ENCODE peak calls at places on chromosomes 16 and 17, in five cellular contexts. One of them, this sample, is unnamed.
A peak's percentile ranks its signal among the peaks of the same experiment; 100 is the strongest.

GRCh38 chr17:35404360-35404759 is 27.9 kb downstream of the SLFN12 start:
- DNase-seq in AG10803: no peak
- DNase-seq in stomach: no peak
- DNase-seq in IMR-90: peak; percentile 5
- DNase-seq in coronary artery: no peak
- DNase-seq in this sample: peak; percentile 24

GRCh38 chr16:66240996-66241395 is 125.5 kb upstream of the CDH5 start:
- DNase-seq in IMR-90: no peak
- DNase-seq in stomach: no peak
- DNase-seq in coronary artery: no peak
- DNase-seq in AG10803: peak; percentile 25
- DNase-seq in this sample: no peak

GRCh38 chr17:10295728-10296343 is 77.0 kb downstream of the MYH13 start:
- DNase-seq in IMR-90: peak; percentile 33
- DNase-seq in AG10803: peak; percentile 72
- DNase-seq in stomach: no peak
- DNase-seq in coronary artery: no peak
- DNase-seq in this sample: peak; percentile 83

GRCh38 chr17:21081967-21082366 is 39.2 kb upstream of the USP22 start:
- DNase-seq in AG10803: no peak
- DNase-seq in coronary artery: no peak
- DNase-seq in stomach: no peak
- DNase-seq in IMR-90: no peak
- DNase-seq in this sample: no peak

GRCh38 chr16:62709856-62710255 is 673.6 kb upstream of the CDH8 start:
- DNase-seq in AG10803: no peak
- DNase-seq in IMR-90: no peak
- DNase-seq in stomach: no peak
- DNase-seq in coronary artery: no peak
- DNase-seq in this sample: no peak

GRCh38 chr17:9226794-9227135 is 205.5 kb downstream of the NTN1 start:
- DNase-seq in IMR-90: no peak
- DNase-seq in coronary artery: no peak
- DNase-seq in AG10803: no peak
- DNase-seq in stomach: no peak
- DNase-seq in this sample: no peak

GRCh38 chr16:80836846-80837245 is 32.4 kb upstream of the CDYL2 start:
- DNase-seq in stomach: no peak
- DNase-seq in coronary artery: no peak
- DNase-seq in IMR-90: no peak
- DNase-seq in AG10803: no peak
- DNase-seq in this sample: no peak

GRCh38 chr17:13885953-13886889 is 183.1 kb upstream of the COX10 start:
- DNase-seq in stomach: no peak
- DNase-seq in coronary artery: no peak
- DNase-seq in AG10803: no peak
- DNase-seq in IMR-90: peak; percentile 69
- DNase-seq in this sample: no peak

GRCh38 chr16:88804173-88804551 is 573 bp downstream of the CDT1 start:
- DNase-seq in stomach: no peak
- DNase-seq in IMR-90: no peak
- DNase-seq in coronary artery: no peak
- DNase-seq in AG10803: no peak
- DNase-seq in this sample: no peak

GRCh38 chr17:4534928-4535666 is 20.1 kb downstream of the MYBBP1A start:
- DNase-seq in coronary artery: no peak
- DNase-seq in IMR-90: no peak
- DNase-seq in stomach: no peak
- DNase-seq in AG10803: no peak
- DNase-seq in this sample: no peak

GRCh38 chr17:15432807-15433547 is 34.4 kb downstream of the CDRT4 start:
- DNase-seq in AG10803: peak; percentile 85
- DNase-seq in IMR-90: peak; percentile 93
- DNase-seq in coronary artery: no peak
- DNase-seq in stomach: no peak
- DNase-seq in this sample: peak; percentile 81

GRCh38 chr16:84545114-84545737 is 40.8 kb upstream of the MEAK7 start:
- DNase-seq in coronary artery: no peak
- DNase-seq in stomach: no peak
- DNase-seq in AG10803: no peak
- DNase-seq in IMR-90: no peak
- DNase-seq in this sample: no peak

GRCh38 chr17:57862990-57863667 is 13.3 kb upstream of the MRPS23 start:
- DNase-seq in AG10803: no peak
- DNase-seq in IMR-90: no peak
- DNase-seq in coronary artery: no peak
- DNase-seq in stomach: no peak
- DNase-seq in this sample: no peak

GRCh38 chr17:50919321-50920040 is 53.3 kb upstream of the TOB1 start:
- DNase-seq in stomach: peak; percentile 96
- DNase-seq in IMR-90: peak; percentile 82
- DNase-seq in AG10803: peak; percentile 84
- DNase-seq in coronary artery: peak; percentile 95
- DNase-seq in this sample: peak; percentile 84

GRCh38 chr17:57927048-57927723 is 28.0 kb downstream of the CUEDC1 start:
- DNase-seq in stomach: peak; percentile 53
- DNase-seq in AG10803: peak; percentile 74
- DNase-seq in coronary artery: no peak
- DNase-seq in IMR-90: peak; percentile 82
- DNase-seq in this sample: peak; percentile 65

DNA sequence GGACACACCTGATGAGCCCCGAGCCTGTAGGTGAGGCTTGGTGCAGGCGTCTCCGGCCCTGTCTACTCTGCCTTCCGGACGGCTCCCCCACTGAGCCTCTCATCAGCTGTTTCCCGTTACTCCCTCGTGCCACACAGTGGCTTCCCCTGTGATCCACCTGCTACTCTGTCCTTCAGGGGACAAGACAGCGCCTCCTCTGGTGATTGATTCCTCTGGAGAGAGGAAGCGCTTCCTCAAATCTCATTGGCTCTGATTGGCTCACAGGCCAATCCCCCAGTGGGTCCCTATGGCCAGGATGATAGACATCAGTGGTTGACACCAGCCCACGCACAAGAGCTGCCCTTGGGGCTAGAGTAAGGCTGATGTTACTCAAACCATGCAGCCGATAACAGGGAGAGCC is 24.0 kb downstream of the RNF213 start:
- DNase-seq in stomach: no peak
- DNase-seq in AG10803: no peak
- DNase-seq in coronary artery: no peak
- DNase-seq in IMR-90: no peak
- DNase-seq in this sample: no peak
- TF ChIP-seq CTCF in stomach: no peak
- TF ChIP-seq CTCF in AG10803: no peak
- TF ChIP-seq CTCF in coronary artery: no peak
- TF ChIP-seq CTCF in IMR-90: no peak
- TF ChIP-seq CTCF in this sample: no peak

DNA sequence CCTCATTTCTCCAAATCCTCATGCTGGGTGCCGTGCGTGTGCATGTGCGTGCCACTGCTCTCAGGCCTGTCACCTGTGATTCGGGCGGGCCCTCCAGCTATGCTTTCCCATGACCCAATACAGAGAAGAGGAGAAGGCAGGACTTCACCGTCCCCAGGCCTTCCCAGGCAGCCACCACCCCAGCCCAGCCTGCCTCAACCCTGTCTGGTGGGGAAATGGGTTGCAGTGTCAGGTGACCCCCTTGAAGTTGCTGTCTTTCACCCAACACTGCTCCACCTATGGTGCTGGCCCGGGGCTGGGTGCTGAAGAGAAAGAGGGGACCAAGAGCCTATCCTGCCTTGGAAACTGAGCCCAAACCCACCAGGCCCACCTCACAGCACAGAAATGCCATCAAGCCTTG is 94.7 kb downstream of the GOSR1 start:
- DNase-seq in AG10803: no peak
- DNase-seq in IMR-90: no peak
- DNase-seq in coronary artery: no peak
- DNase-seq in stomach: no peak
- DNase-seq in this sample: no peak
- TF ChIP-seq CTCF in AG10803: no peak
- TF ChIP-seq CTCF in IMR-90: no peak
- TF ChIP-seq CTCF in coronary artery: no peak
- TF ChIP-seq CTCF in stomach: no peak
- TF ChIP-seq CTCF in this sample: no peak

GRCh38 chr17:41452276-41452675 is 11.5 kb upstream of the KRT38 start:
- DNase-seq in stomach: no peak
- DNase-seq in coronary artery: no peak
- DNase-seq in AG10803: no peak
- DNase-seq in IMR-90: no peak
- DNase-seq in this sample: no peak

GRCh38 chr17:41457656-41458055 is 9.5 kb downstream of the KRT32 start:
- DNase-seq in AG10803: peak; percentile 52
- DNase-seq in stomach: no peak
- DNase-seq in IMR-90: no peak
- DNase-seq in coronary artery: no peak
- DNase-seq in this sample: no peak

GRCh38 chr17:41455236-41455635 is 11.9 kb downstream of the KRT32 start:
- DNase-seq in IMR-90: no peak
- DNase-seq in coronary artery: no peak
- DNase-seq in AG10803: peak; percentile 49
- DNase-seq in stomach: no peak
- DNase-seq in this sample: peak; percentile 17

GRCh38 chr17:41453069-41453468 is 12.3 kb upstream of the KRT38 start:
- DNase-seq in AG10803: no peak
- DNase-seq in IMR-90: no peak
- DNase-seq in stomach: no peak
- DNase-seq in coronary artery: no peak
- DNase-seq in this sample: no peak

DNA sequence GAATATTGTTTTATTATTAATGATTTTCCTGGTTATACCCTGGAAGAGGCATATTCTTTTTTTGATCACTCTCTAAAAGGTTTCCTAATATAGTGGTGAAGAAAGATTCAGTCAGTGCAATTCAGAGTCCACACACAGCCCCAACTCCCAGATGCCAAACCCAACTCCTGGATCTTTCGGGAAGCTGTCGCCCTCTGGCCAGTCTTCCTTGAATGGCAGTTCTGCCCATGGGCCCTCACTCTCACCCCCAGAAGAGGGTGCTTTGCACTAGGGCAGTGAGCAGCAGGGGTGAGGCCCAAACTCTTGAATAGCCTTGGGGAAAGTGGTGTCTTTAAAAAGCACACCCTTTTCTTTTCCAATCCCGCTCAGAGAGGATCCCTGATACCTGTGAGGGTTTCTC is 11.0 kb downstream of the KRT32 start:
- DNase-seq in coronary artery: no peak
- DNase-seq in IMR-90: no peak
- DNase-seq in AG10803: peak; percentile 35
- DNase-seq in stomach: no peak
- DNase-seq in this sample: no peak
- TF ChIP-seq CTCF in coronary artery: no peak
- TF ChIP-seq CTCF in IMR-90: peak; percentile 11
- TF ChIP-seq CTCF in AG10803: peak; percentile 32
- TF ChIP-seq CTCF in stomach: no peak
- TF ChIP-seq CTCF in this sample: no peak

GRCh38 chr16:53035176-53035942 is 17.3 kb downstream of the CHD9NB start:
- DNase-seq in AG10803: no peak
- DNase-seq in stomach: no peak
- DNase-seq in IMR-90: no peak
- DNase-seq in coronary artery: no peak
- DNase-seq in this sample: no peak
- TF ChIP-seq CTCF in AG10803: no peak
- TF ChIP-seq CTCF in stomach: no peak
- TF ChIP-seq CTCF in IMR-90: no peak
- TF ChIP-seq CTCF in coronary artery: no peak
- TF ChIP-seq CTCF in this sample: no peak

DNA sequence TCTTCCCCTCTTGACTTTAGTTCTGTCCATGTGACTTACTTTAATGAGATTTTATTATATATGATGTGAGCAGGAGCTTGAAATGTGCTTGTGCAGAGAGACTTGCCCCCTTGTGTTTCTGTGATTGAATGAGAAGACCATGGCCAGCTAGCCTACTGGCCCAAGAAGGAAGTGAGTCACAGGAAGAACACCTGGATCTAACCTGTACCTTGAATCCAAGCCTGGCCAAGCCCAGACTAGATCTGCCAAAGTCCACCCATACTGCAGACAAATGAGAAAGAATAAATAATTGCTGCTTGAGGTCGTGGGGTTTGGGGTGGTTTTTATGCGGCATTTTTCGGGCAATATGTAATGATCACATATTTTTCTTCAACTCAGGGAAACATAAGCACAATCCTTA is 9.6 kb downstream of the ABCA10 start:
- DNase-seq in AG10803: no peak
- DNase-seq in stomach: no peak
- DNase-seq in IMR-90: no peak
- DNase-seq in coronary artery: no peak
- DNase-seq in this sample: no peak
- TF ChIP-seq CTCF in AG10803: no peak
- TF ChIP-seq CTCF in stomach: no peak
- TF ChIP-seq CTCF in IMR-90: no peak
- TF ChIP-seq CTCF in coronary artery: no peak
- TF ChIP-seq CTCF in this sample: no peak

GRCh38 chr17:41772586-41773189 is 13.8 kb downstream of the JUP start:
- DNase-seq in AG10803: no peak
- DNase-seq in IMR-90: no peak
- DNase-seq in coronary artery: no peak
- DNase-seq in stomach: no peak
- DNase-seq in this sample: no peak
- TF ChIP-seq CTCF in AG10803: no peak
- TF ChIP-seq CTCF in IMR-90: no peak
- TF ChIP-seq CTCF in coronary artery: no peak
- TF ChIP-seq CTCF in stomach: no peak
- TF ChIP-seq CTCF in this sample: no peak

DNA sequence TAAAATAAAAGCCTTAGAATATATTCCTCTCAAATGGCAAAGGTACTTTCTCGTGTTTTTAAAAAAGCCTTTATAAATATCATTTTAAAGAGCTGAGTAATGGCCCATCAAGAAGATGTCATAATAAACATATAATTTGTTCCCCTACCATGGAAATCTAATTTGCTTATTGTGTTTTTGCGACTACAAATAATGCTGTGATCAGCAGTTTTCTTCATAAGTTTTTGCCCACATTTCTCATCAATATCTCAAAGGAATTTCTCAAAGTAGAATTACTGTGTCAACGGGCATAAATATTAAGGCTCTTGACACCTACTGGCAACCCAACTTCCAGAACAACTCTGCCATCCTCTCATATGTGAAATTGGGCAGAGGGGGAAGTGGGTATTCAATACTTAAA is 17.5 kb downstream of the ZNF18 start:
- DNase-seq in AG10803: no peak
- DNase-seq in stomach: no peak
- DNase-seq in coronary artery: no peak
- DNase-seq in IMR-90: no peak
- DNase-seq in this sample: no peak
- TF ChIP-seq CTCF in AG10803: no peak
- TF ChIP-seq CTCF in stomach: no peak
- TF ChIP-seq CTCF in coronary artery: no peak
- TF ChIP-seq CTCF in IMR-90: no peak
- TF ChIP-seq CTCF in this sample: no peak

DNA sequence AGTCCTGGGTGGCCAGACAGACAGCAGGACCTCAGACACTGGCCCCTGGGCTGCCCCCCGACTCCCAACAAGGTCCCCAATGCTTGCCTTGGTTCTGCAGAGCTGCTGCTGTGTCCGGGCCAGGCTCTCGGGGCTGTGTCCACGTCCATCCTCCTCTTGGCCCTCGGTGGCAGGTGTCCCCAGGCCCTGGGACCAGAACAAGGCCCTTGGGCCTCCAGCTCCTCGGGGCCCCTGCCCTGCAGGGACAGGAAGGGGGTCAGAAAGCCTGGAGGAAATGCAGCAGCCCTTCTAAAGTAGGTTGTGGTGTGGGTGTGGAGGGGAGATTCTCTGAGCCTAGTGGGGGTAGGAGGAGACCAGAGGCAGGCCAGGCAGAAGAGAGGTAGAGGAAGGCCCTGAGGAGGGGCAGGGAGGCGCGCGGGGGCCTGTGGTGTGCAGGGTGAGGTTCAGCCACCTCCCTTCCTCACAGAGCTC is 2.5 kb upstream of the AXIN1 start:
- DNase-seq in IMR-90: no peak
- DNase-seq in coronary artery: no peak
- DNase-seq in stomach: no peak
- DNase-seq in AG10803: no peak
- DNase-seq in this sample: no peak
- TF ChIP-seq CTCF in IMR-90: no peak
- TF ChIP-seq CTCF in coronary artery: no peak
- TF ChIP-seq CTCF in stomach: no peak
- TF ChIP-seq CTCF in AG10803: no peak
- TF ChIP-seq CTCF in this sample: no peak